ENCODE peak calls at places on chromosomes 11 and 22, in seven cellular contexts. V is activated naive CD8-positive, alpha-beta T cell treated with anti-CD3 and anti-CD28 coated beads for 36 hours; J is kidney epithelial cell; M is mesenteric fat pad; H is activated CD8-positive, alpha-beta memory T cell treated with anti-CD3 and anti-CD28 coated beads, Interleukin-2, amount 50 U/mL, for 48 hours; W is EL; B is cardiac fibroblast. X is an unnamed sample.

GRCh38 chr11:46490576-46491100 is 99.1 kb upstream of the CHRM4 start:
- DNase-seq in J (no peak), M (no peak), W (peak), H (no peak), B (peak), V (no peak), X (peak)

GRCh38 chr22:36323855-36324331 is 63.9 kb downstream of the MYH9 start:
- DNase-seq in M (no peak), B (peak), J (no peak), H (no peak), W (no peak), V (no peak), X (no peak)

GRCh38 chr11:62842171-62842717 is 2.9 kb upstream of the WDR74 start:
- DNase-seq in H (peak), B (no peak), J (no peak), M (peak), V (peak), W (peak), X (no peak)

GRCh38 chr22:44737414-44738346 is 14.7 kb upstream of the ARHGAP8 start:
- DNase-seq in J (no peak), M (no peak), H (no peak), V (no peak), B (no peak), W (no peak), X (no peak)

GRCh38 chr11:128157423-128158298 is 429.7 kb downstream of the ETS1 start:
- DNase-seq in W (peak), J (no peak), M (no peak), B (peak), V (peak), H (peak), X (peak)

GRCh38 chr11:78782725-78783124 is 208.1 kb upstream of the NARS2 start:
- DNase-seq in W (no peak), J (no peak), M (no peak), B (no peak), H (no peak), V (no peak), X (no peak)

GRCh38 chr11:6096417-6096816 is 11.1 kb upstream of the OR56B4 start:
- DNase-seq in W (no peak), B (peak), M (no peak), V (no peak), H (no peak), J (no peak), X (no peak)

GRCh38 chr11:103317118-103317517 is 207.9 kb downstream of the DYNC2H1 start:
- DNase-seq in V (no peak), B (peak), M (no peak), H (no peak), W (peak), J (no peak), X (peak)

GRCh38 chr11:6273188-6273587 is 13.6 kb downstream of the CCKBR start:
- DNase-seq in J (no peak), V (no peak), W (no peak), M (no peak), H (no peak), B (no peak), X (no peak)

GRCh38 chr22:48897638-48897954 is 930.1 kb downstream of the BRD1 start:
- DNase-seq in V (no peak), B (no peak), M (peak), W (no peak), H (no peak), J (no peak), X (no peak)

GRCh38 chr22:46815896-46816721 is 53.7 kb downstream of the TBC1D22A start:
- DNase-seq in V (no peak), J (no peak), H (no peak), B (peak), M (no peak), W (peak), X (peak)

GRCh38 chr11:73271936-73272679 is at the start of gene P2RY6:
- DNase-seq in W (peak), J (peak), B (peak), V (no peak), M (peak), H (no peak), X (peak)

GRCh38 chr11:104198576-104198975 is 34.6 kb upstream of the PDGFD start:
- DNase-seq in B (peak), M (no peak), V (no peak), W (peak), H (no peak), J (no peak), X (peak)

GRCh38 chr22:36423461-36424404 is 36.0 kb upstream of the MYH9 start:
- DNase-seq in M (no peak), B (no peak), J (no peak), H (no peak), W (no peak), V (no peak), X (peak)

GRCh38 chr11:94308024-94308423 is 3.6 kb downstream of the IZUMO1R start:
- DNase-seq in H (no peak), M (no peak), V (no peak), W (no peak), J (no peak), B (no peak), X (no peak)

GRCh38 chr11:295351-296205 is 3.7 kb downstream of the IFITM5 start:
- DNase-seq in J (no peak), M (no peak), V (peak), B (no peak), H (no peak), W (no peak), X (no peak)

GRCh38 chr22:37601540-37602442 is 6.8 kb upstream of the GGA1 start:
- DNase-seq in V (no peak), J (peak), W (peak), H (no peak), M (no peak), B (peak), X (peak)

GRCh38 chr11:131889760-131890620 is 519.6 kb downstream of the NTM start:
- DNase-seq in J (no peak), V (no peak), H (no peak), W (no peak), M (no peak), B (no peak), X (peak)

GRCh38 chr22:31650391-31650790 is 11.6 kb downstream of the PISD start:
- DNase-seq in W (peak), M (no peak), V (no peak), H (no peak), J (peak), B (peak), X (peak)

GRCh38 chr11:33375688-33376311 is 118.6 kb downstream of the HIPK3 start:
- DNase-seq in M (no peak), B (peak), V (peak), J (no peak), H (no peak), W (peak), X (peak)

GRCh38 chr11:66371627-66372415 is at the start of gene SLC29A2:
- DNase-seq in M (no peak), B (no peak), W (no peak), J (no peak), H (peak), V (peak), X (no peak)

GRCh38 chr22:28260619-28261018 is 341.6 kb upstream of the PITPNB start:
- DNase-seq in H (no peak), W (no peak), B (no peak), M (no peak), V (no peak), J (no peak), X (no peak)

X was measured in HCEC 1CT.